ENCODE peak calls at places on chromosomes 1 and 21, in eight cellular contexts. P is brain microvascular endothelial cell, C is HT1080, T is heart right ventricle, X is sigmoid colon, I is vagina, Y is NCI-H748 treated with DMSO at 0.1 percent for 48 hours, M is left cardiac atrium. B is an unnamed sample.

GRCh38 chr1:35708952-35709351 is 9.7 kb downstream of the C1orf216 start:
- DNase-seq in P (no peak), C (no peak), T (no peak), X (no peak), I (no peak), Y (no peak), M (no peak), B (no peak)

GRCh38 chr1:169466259-169467230 is 19.2 kb downstream of the SLC19A2 start:
- DNase-seq in P (peak), C (peak), T (no peak), X (no peak), I (no peak), Y (peak), M (no peak), B (peak)

GRCh38 chr1:220885971-220886370 is 6.7 kb downstream of the HLX start:
- DNase-seq in P (no peak), C (no peak), T (no peak), X (no peak), I (peak), Y (no peak), M (no peak), B (no peak)

GRCh38 chr1:222107975-222108374 is 366.1 kb upstream of the DUSP10 start:
- DNase-seq in P (no peak), C (no peak), T (no peak), X (no peak), I (no peak), Y (no peak), M (no peak), B (no peak)

GRCh38 chr1:16226495-16227179 is 10.3 kb downstream of the CPLANE2 start:
- DNase-seq in P (no peak), C (no peak), T (peak), X (peak), I (no peak), Y (no peak), M (peak), B (no peak)

GRCh38 chr1:244022301-244022700 is 28.8 kb upstream of the ZBTB18 start:
- DNase-seq in P (no peak), C (no peak), T (no peak), X (no peak), I (no peak), Y (no peak), M (no peak), B (no peak)

GRCh38 chr1:54409156-54410142 is 3.3 kb upstream of the SSBP3 start:
- DNase-seq in P (no peak), C (no peak), T (no peak), X (no peak), I (no peak), Y (peak), M (no peak), B (no peak)

GRCh38 chr1:200150721-200151120 is 123.2 kb downstream of the NR5A2 start:
- DNase-seq in P (peak), C (peak), T (no peak), X (no peak), I (no peak), Y (no peak), M (no peak), B (no peak)

GRCh38 chr1:152112101-152112884 is 3.0 kb downstream of the TCHH start:
- DNase-seq in P (no peak), C (no peak), T (no peak), X (no peak), I (no peak), Y (no peak), M (no peak), B (peak)

GRCh38 chr21:31750843-31751242 is 18.9 kb upstream of the SCAF4 start:
- DNase-seq in P (peak), C (peak), T (no peak), X (no peak), I (no peak), Y (no peak), M (no peak), B (no peak)

GRCh38 chr1:171909711-171910110 is 68.4 kb downstream of the DNM3 start:
- DNase-seq in P (no peak), C (no peak), T (no peak), X (no peak), I (no peak), Y (no peak), M (no peak), B (peak)

GRCh38 chr1:15836772-15837669 is 10.5 kb upstream of the SPEN start:
- DNase-seq in P (no peak), C (no peak), T (peak), X (peak), I (peak), Y (no peak), M (peak), B (no peak)

GRCh38 chr1:183180634-183181056 is 5.4 kb upstream of the LAMC2 start:
- DNase-seq in P (peak), C (peak), T (peak), X (no peak), I (no peak), Y (no peak), M (peak), B (no peak)

B was measured in NCI-H146.